ENCODE peak calls at places on chromosomes 4 and X, in ten cellular contexts. One of them, this sample, is unnamed. For H3K4me1, the result is how much of the 10 kb centered on the place peaks cover.

GRCh38 chr4:2135083-2135482 is 76.0 kb downstream of the NAT8L start:
- DNase-seq in ascending aorta: no peak
- DNase-seq in OCI-LY7: no peak
- DNase-seq in CD8-positive, alpha-beta T cell: peak
- DNase-seq in heart right ventricle: no peak
- DNase-seq in iPS DF 6.9: no peak
- DNase-seq in GM23248: peak
- DNase-seq in mucosa of descending colon: peak
- DNase-seq in Peyer's patch: no peak
- DNase-seq in aorta: no peak
- DNase-seq in this sample: no peak

GRCh38 chr4:20641971-20642370 is 58.3 kb upstream of the PACRGL start:
- DNase-seq in ascending aorta: no peak
- DNase-seq in OCI-LY7: no peak
- DNase-seq in CD8-positive, alpha-beta T cell: no peak
- DNase-seq in heart right ventricle: no peak
- DNase-seq in iPS DF 6.9: no peak
- DNase-seq in GM23248: no peak
- DNase-seq in mucosa of descending colon: no peak
- DNase-seq in Peyer's patch: no peak
- DNase-seq in aorta: no peak
- DNase-seq in this sample: no peak

GRCh38 chrX:123475068-123475724 is 257.7 kb downstream of the THOC2 start:
- DNase-seq in ascending aorta: no peak
- DNase-seq in OCI-LY7: no peak
- DNase-seq in CD8-positive, alpha-beta T cell: no peak
- DNase-seq in heart right ventricle: no peak
- DNase-seq in iPS DF 6.9: no peak
- DNase-seq in GM23248: peak
- DNase-seq in mucosa of descending colon: no peak
- DNase-seq in Peyer's patch: no peak
- DNase-seq in aorta: no peak
- DNase-seq in this sample: no peak

GRCh38 chrX:44674906-44675305 is 132.2 kb upstream of the FUNDC1 start:
- DNase-seq in ascending aorta: no peak
- DNase-seq in OCI-LY7: no peak
- DNase-seq in CD8-positive, alpha-beta T cell: no peak
- DNase-seq in heart right ventricle: no peak
- DNase-seq in iPS DF 6.9: no peak
- DNase-seq in GM23248: no peak
- DNase-seq in mucosa of descending colon: no peak
- DNase-seq in Peyer's patch: no peak
- DNase-seq in aorta: no peak
- DNase-seq in this sample: no peak

GRCh38 chrX:115562492-115562872 is 1.5 kb downstream of the PLS3 start:
- DNase-seq in ascending aorta: no peak
- DNase-seq in OCI-LY7: no peak
- DNase-seq in CD8-positive, alpha-beta T cell: no peak
- DNase-seq in heart right ventricle: no peak
- DNase-seq in iPS DF 6.9: no peak
- DNase-seq in GM23248: peak
- DNase-seq in mucosa of descending colon: no peak
- DNase-seq in Peyer's patch: no peak
- DNase-seq in aorta: no peak
- DNase-seq in this sample: no peak

GRCh38 chr4:1693131-1693896 is 9.2 kb upstream of the FAM53A start:
- DNase-seq in ascending aorta: no peak
- DNase-seq in OCI-LY7: peak
- DNase-seq in CD8-positive, alpha-beta T cell: peak
- DNase-seq in heart right ventricle: peak
- DNase-seq in iPS DF 6.9: no peak
- DNase-seq in GM23248: peak
- DNase-seq in mucosa of descending colon: peak
- DNase-seq in Peyer's patch: peak
- DNase-seq in aorta: peak
- DNase-seq in this sample: peak

GRCh38 chr4:67393699-67394281 is 151.5 kb downstream of the CENPC start:
- DNase-seq in ascending aorta: no peak
- DNase-seq in OCI-LY7: peak
- DNase-seq in CD8-positive, alpha-beta T cell: no peak
- DNase-seq in heart right ventricle: no peak
- DNase-seq in iPS DF 6.9: no peak
- DNase-seq in GM23248: peak
- DNase-seq in mucosa of descending colon: peak
- DNase-seq in Peyer's patch: no peak
- DNase-seq in aorta: no peak
- DNase-seq in this sample: peak

GRCh38 chr4:52103314-52103713 is 52.2 kb downstream of the SPATA18 start:
- DNase-seq in ascending aorta: no peak
- DNase-seq in OCI-LY7: no peak
- DNase-seq in CD8-positive, alpha-beta T cell: no peak
- DNase-seq in heart right ventricle: no peak
- DNase-seq in iPS DF 6.9: peak
- DNase-seq in GM23248: peak
- DNase-seq in mucosa of descending colon: no peak
- DNase-seq in Peyer's patch: no peak
- DNase-seq in aorta: no peak
- DNase-seq in this sample: peak

GRCh38 chr4:53653484-53654053 is 62.3 kb upstream of the LNX1 start:
- DNase-seq in ascending aorta: no peak
- DNase-seq in OCI-LY7: peak
- DNase-seq in CD8-positive, alpha-beta T cell: no peak
- DNase-seq in heart right ventricle: no peak
- DNase-seq in iPS DF 6.9: no peak
- DNase-seq in GM23248: peak
- DNase-seq in mucosa of descending colon: peak
- DNase-seq in Peyer's patch: no peak
- DNase-seq in aorta: no peak
- DNase-seq in this sample: no peak

GRCh38 chrX:13764765-13765164 is 30.2 kb downstream of the OFD1 start:
- DNase-seq in ascending aorta: no peak
- DNase-seq in OCI-LY7: no peak
- DNase-seq in CD8-positive, alpha-beta T cell: no peak
- DNase-seq in heart right ventricle: no peak
- DNase-seq in iPS DF 6.9: no peak
- DNase-seq in GM23248: no peak
- DNase-seq in mucosa of descending colon: no peak
- DNase-seq in Peyer's patch: no peak
- DNase-seq in aorta: no peak
- DNase-seq in this sample: no peak

GRCh38 chr4:51998837-51999236 is 21.3 kb downstream of the LRRC66 start:
- DNase-seq in ascending aorta: no peak
- DNase-seq in OCI-LY7: no peak
- DNase-seq in CD8-positive, alpha-beta T cell: no peak
- DNase-seq in heart right ventricle: no peak
- DNase-seq in iPS DF 6.9: no peak
- DNase-seq in GM23248: no peak
- DNase-seq in mucosa of descending colon: no peak
- DNase-seq in Peyer's patch: no peak
- DNase-seq in aorta: no peak
- DNase-seq in this sample: no peak

GRCh38 chr4:5504486-5504885 is 203.9 kb downstream of the EVC2 start:
- DNase-seq in ascending aorta: no peak
- DNase-seq in OCI-LY7: no peak
- DNase-seq in CD8-positive, alpha-beta T cell: no peak
- DNase-seq in heart right ventricle: no peak
- DNase-seq in iPS DF 6.9: no peak
- DNase-seq in GM23248: no peak
- DNase-seq in mucosa of descending colon: no peak
- DNase-seq in Peyer's patch: no peak
- DNase-seq in aorta: no peak
- DNase-seq in this sample: no peak

GRCh38 chr4:109877400-109877799 is 29.5 kb downstream of the LRIT3 start:
- DNase-seq in ascending aorta: no peak
- DNase-seq in OCI-LY7: no peak
- DNase-seq in CD8-positive, alpha-beta T cell: no peak
- DNase-seq in heart right ventricle: no peak
- DNase-seq in iPS DF 6.9: no peak
- DNase-seq in GM23248: no peak
- DNase-seq in mucosa of descending colon: no peak
- DNase-seq in Peyer's patch: no peak
- DNase-seq in aorta: no peak
- DNase-seq in this sample: no peak

DNA sequence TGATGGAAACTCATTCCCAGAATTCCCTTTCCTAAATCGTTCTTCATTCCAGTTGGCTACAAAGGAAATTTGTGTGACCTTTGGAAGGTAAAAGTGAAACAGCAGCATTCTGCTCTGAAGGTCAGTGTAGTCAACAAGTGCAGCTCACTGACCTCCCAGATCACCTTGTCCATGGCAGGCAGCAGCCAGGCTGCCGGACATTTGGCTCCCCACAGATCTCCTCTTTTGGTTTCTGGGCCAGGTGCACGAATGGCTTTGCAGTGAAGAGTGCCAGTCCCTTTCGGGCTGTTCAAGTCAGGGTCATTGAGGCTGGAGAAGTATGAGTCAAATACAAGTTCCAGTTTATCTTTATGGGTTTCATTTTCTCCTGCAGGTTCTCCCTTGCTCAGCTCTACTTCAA is 14.3 kb downstream of the GPRIN3 start:
- DNase-seq in ascending aorta: no peak
- DNase-seq in OCI-LY7: no peak
- DNase-seq in CD8-positive, alpha-beta T cell: no peak
- DNase-seq in heart right ventricle: no peak
- DNase-seq in iPS DF 6.9: no peak
- DNase-seq in GM23248: no peak
- DNase-seq in mucosa of descending colon: no peak
- DNase-seq in Peyer's patch: no peak
- DNase-seq in aorta: no peak
- DNase-seq in this sample: no peak
- H3K4me1 ChIP-seq in ascending aorta: under half
- H3K4me1 ChIP-seq in OCI-LY7: half or more
- H3K4me1 ChIP-seq in CD8-positive, alpha-beta T cell: half or more
- H3K4me1 ChIP-seq in heart right ventricle: half or more
- H3K4me1 ChIP-seq in iPS DF 6.9: under half
- H3K4me1 ChIP-seq in GM23248: under half
- H3K4me1 ChIP-seq in mucosa of descending colon: under half
- H3K4me1 ChIP-seq in Peyer's patch: under half
- H3K4me1 ChIP-seq in aorta: under half
- H3K4me1 ChIP-seq in this sample: under half

DNA sequence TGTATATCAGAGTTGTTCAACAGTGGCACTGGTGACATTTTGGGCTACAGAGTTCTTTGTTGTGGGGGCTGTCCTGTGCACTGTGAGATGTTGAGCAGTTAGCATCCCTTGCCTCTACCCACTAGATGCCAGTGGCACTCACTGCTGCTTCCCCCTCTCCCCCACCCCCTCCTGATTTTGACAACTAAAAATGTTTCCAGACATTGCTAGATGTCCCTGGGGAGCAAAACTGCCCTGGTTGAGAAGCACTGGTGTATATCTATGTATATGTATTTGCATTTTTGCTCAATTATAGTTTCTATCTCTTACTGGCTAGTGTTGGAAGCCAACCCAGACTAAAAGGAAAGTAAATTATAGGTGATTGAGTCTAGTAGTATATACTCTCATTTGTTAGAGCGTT is 2.4 kb downstream of the TMEM131L start:
- DNase-seq in ascending aorta: no peak
- DNase-seq in OCI-LY7: peak
- DNase-seq in CD8-positive, alpha-beta T cell: peak
- DNase-seq in heart right ventricle: no peak
- DNase-seq in iPS DF 6.9: no peak
- DNase-seq in GM23248: no peak
- DNase-seq in mucosa of descending colon: no peak
- DNase-seq in Peyer's patch: peak
- DNase-seq in aorta: no peak
- DNase-seq in this sample: peak
- H3K4me1 ChIP-seq in ascending aorta: under half
- H3K4me1 ChIP-seq in OCI-LY7: half or more
- H3K4me1 ChIP-seq in CD8-positive, alpha-beta T cell: half or more
- H3K4me1 ChIP-seq in heart right ventricle: half or more
- H3K4me1 ChIP-seq in iPS DF 6.9: under half
- H3K4me1 ChIP-seq in GM23248: under half
- H3K4me1 ChIP-seq in mucosa of descending colon: under half
- H3K4me1 ChIP-seq in Peyer's patch: under half
- H3K4me1 ChIP-seq in aorta: under half
- H3K4me1 ChIP-seq in this sample: half or more

GRCh38 chr4:140065393-140065792 is 88.6 kb downstream of the MAML3 start:
- DNase-seq in ascending aorta: no peak
- DNase-seq in OCI-LY7: no peak
- DNase-seq in CD8-positive, alpha-beta T cell: no peak
- DNase-seq in heart right ventricle: no peak
- DNase-seq in iPS DF 6.9: no peak
- DNase-seq in GM23248: no peak
- DNase-seq in mucosa of descending colon: no peak
- DNase-seq in Peyer's patch: no peak
- DNase-seq in aorta: no peak
- DNase-seq in this sample: no peak
- H3K4me1 ChIP-seq in ascending aorta: under half
- H3K4me1 ChIP-seq in OCI-LY7: under half
- H3K4me1 ChIP-seq in CD8-positive, alpha-beta T cell: under half
- H3K4me1 ChIP-seq in heart right ventricle: under half
- H3K4me1 ChIP-seq in iPS DF 6.9: under half
- H3K4me1 ChIP-seq in GM23248: under half
- H3K4me1 ChIP-seq in mucosa of descending colon: under half
- H3K4me1 ChIP-seq in Peyer's patch: under half
- H3K4me1 ChIP-seq in aorta: under half
- H3K4me1 ChIP-seq in this sample: under half

GRCh38 chrX:40090050-40090804 is 7.5 kb downstream of the BCOR start:
- DNase-seq in ascending aorta: no peak
- DNase-seq in OCI-LY7: peak
- DNase-seq in CD8-positive, alpha-beta T cell: no peak
- DNase-seq in heart right ventricle: peak
- DNase-seq in iPS DF 6.9: no peak
- DNase-seq in GM23248: peak
- DNase-seq in mucosa of descending colon: no peak
- DNase-seq in Peyer's patch: peak
- DNase-seq in aorta: peak
- DNase-seq in this sample: no peak

GRCh38 chrX:40086569-40087335 is 11.0 kb downstream of the BCOR start:
- DNase-seq in ascending aorta: no peak
- DNase-seq in OCI-LY7: no peak
- DNase-seq in CD8-positive, alpha-beta T cell: no peak
- DNase-seq in heart right ventricle: no peak
- DNase-seq in iPS DF 6.9: no peak
- DNase-seq in GM23248: no peak
- DNase-seq in mucosa of descending colon: no peak
- DNase-seq in Peyer's patch: no peak
- DNase-seq in aorta: no peak
- DNase-seq in this sample: no peak

GRCh38 chrX:40087574-40088298 is 10.0 kb downstream of the BCOR start:
- DNase-seq in ascending aorta: no peak
- DNase-seq in OCI-LY7: no peak
- DNase-seq in CD8-positive, alpha-beta T cell: no peak
- DNase-seq in heart right ventricle: no peak
- DNase-seq in iPS DF 6.9: no peak
- DNase-seq in GM23248: no peak
- DNase-seq in mucosa of descending colon: no peak
- DNase-seq in Peyer's patch: no peak
- DNase-seq in aorta: no peak
- DNase-seq in this sample: no peak

GRCh38 chrX:40088803-40089540 is 8.8 kb downstream of the BCOR start:
- DNase-seq in ascending aorta: no peak
- DNase-seq in OCI-LY7: no peak
- DNase-seq in CD8-positive, alpha-beta T cell: no peak
- DNase-seq in heart right ventricle: no peak
- DNase-seq in iPS DF 6.9: no peak
- DNase-seq in GM23248: no peak
- DNase-seq in mucosa of descending colon: no peak
- DNase-seq in Peyer's patch: no peak
- DNase-seq in aorta: no peak
- DNase-seq in this sample: no peak

DNA sequence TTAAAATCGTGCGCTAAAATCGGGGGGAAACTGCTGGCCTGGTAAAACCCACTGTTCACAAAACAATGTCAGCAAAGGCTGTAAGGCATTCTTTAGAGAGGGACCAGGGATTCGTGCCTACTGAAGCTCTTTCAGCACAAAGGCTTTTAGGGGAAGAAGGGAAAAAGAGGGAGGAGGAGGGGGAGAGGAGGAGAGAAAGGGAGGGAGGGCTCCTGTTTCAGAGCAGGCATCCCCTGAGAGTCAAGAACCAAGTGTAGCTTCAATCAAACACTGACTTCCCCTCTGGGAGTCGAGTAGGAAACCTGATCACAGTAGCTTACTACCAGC is 9.5 kb downstream of the BCOR start:
- DNase-seq in ascending aorta: no peak
- DNase-seq in OCI-LY7: no peak
- DNase-seq in CD8-positive, alpha-beta T cell: no peak
- DNase-seq in heart right ventricle: no peak
- DNase-seq in iPS DF 6.9: no peak
- DNase-seq in GM23248: no peak
- DNase-seq in mucosa of descending colon: no peak
- DNase-seq in Peyer's patch: no peak
- DNase-seq in aorta: no peak
- DNase-seq in this sample: peak
- H3K4me1 ChIP-seq in ascending aorta: under half
- H3K4me1 ChIP-seq in OCI-LY7: half or more
- H3K4me1 ChIP-seq in CD8-positive, alpha-beta T cell: half or more
- H3K4me1 ChIP-seq in heart right ventricle: half or more
- H3K4me1 ChIP-seq in iPS DF 6.9: under half
- H3K4me1 ChIP-seq in GM23248: under half
- H3K4me1 ChIP-seq in mucosa of descending colon: under half
- H3K4me1 ChIP-seq in Peyer's patch: under half
- H3K4me1 ChIP-seq in aorta: under half
- H3K4me1 ChIP-seq in this sample: half or more